ENCODE peak calls at places on chromosome 3, in six cellular contexts. M is ovary, U is PC-9, Y is Panc1, P is breast epithelium, B is ascending aorta. E is an unnamed sample.

GRCh38 chr3:117355566-117355965 is 646.0 kb downstream of the TUSC7 start:
- DNase-seq in B (no peak), Y (no peak), M (no peak), P (no peak), U (no peak), E (no peak)

GRCh38 chr3:184740509-184741258 is 28.8 kb upstream of the MAGEF1 start:
- DNase-seq in P (peak), U (peak), M (no peak), B (peak), Y (no peak), E (no peak)

GRCh38 chr3:121096968-121097367 is 189.0 kb downstream of the STXBP5L start:
- DNase-seq in Y (no peak), U (no peak), M (no peak), B (no peak), P (no peak), E (no peak)

GRCh38 chr3:58356054-58356453 is 23.4 kb downstream of the PXK start:
- DNase-seq in Y (no peak), U (no peak), M (no peak), P (no peak), B (no peak), E (no peak)

GRCh38 chr3:159749406-159749805 is 239.2 kb upstream of the IL12A start:
- DNase-seq in Y (no peak), B (no peak), P (no peak), M (no peak), U (no peak), E (no peak)

GRCh38 chr3:58529516-58530353 is 7.3 kb downstream of the ACOX2 start:
- DNase-seq in M (no peak), U (no peak), P (no peak), Y (no peak), B (no peak), E (no peak)

GRCh38 chr3:50430950-50431435 is 71.7 kb upstream of the TMEM115 start:
- DNase-seq in M (no peak), U (no peak), P (no peak), Y (no peak), B (no peak), E (no peak)

GRCh38 chr3:40096561-40097506 is 212.7 kb upstream of the EIF1B start:
- DNase-seq in Y (no peak), B (peak), M (no peak), U (no peak), P (no peak), E (no peak)

GRCh38 chr3:157088506-157089454 is 71.2 kb downstream of the CCNL1 start:
- DNase-seq in P (peak), Y (peak), M (peak), U (peak), B (peak), E (no peak)

GRCh38 chr3:36635731-36636130 is 128.6 kb downstream of the DCLK3 start:
- DNase-seq in M (no peak), P (no peak), U (no peak), Y (no peak), B (no peak), E (no peak)

GRCh38 chr3:52934626-52935530 is 37.5 kb upstream of the STIMATE start:
- DNase-seq in B (peak), U (peak), Y (peak), P (no peak), M (peak), E (no peak)

GRCh38 chr3:89173546-89173945 is 66.1 kb downstream of the EPHA3 start:
- DNase-seq in P (no peak), U (no peak), Y (no peak), B (no peak), M (no peak), E (no peak)

GRCh38 chr3:136659253-136659652 is 92.9 kb downstream of the STAG1 start:
- DNase-seq in P (no peak), M (peak), B (no peak), Y (no peak), U (no peak), E (no peak)

GRCh38 chr3:126394179-126394976 is at the start of gene CFAP100:
- DNase-seq in B (peak), U (no peak), Y (no peak), P (no peak), M (peak), E (peak)

GRCh38 chr3:114518409-114518808 is 224.6 kb downstream of the TIGIT start:
- DNase-seq in U (no peak), M (no peak), Y (no peak), B (no peak), P (no peak), E (no peak)

GRCh38 chr3:24450142-24450932 is 44.3 kb downstream of the THRB start:
- DNase-seq in M (no peak), Y (no peak), U (no peak), B (no peak), P (no peak), E (no peak)

GRCh38 chr3:39334205-39334604 is 4.7 kb downstream of the CCR8 start:
- DNase-seq in M (no peak), P (no peak), Y (no peak), B (no peak), U (no peak), E (no peak)

GRCh38 chr3:4830586-4830914 is 148.7 kb upstream of the BHLHE40 start:
- DNase-seq in B (no peak), P (no peak), M (no peak), U (no peak), Y (no peak), E (no peak)

GRCh38 chr3:141454906-141455602 is 31.8 kb upstream of the RASA2 start:
- DNase-seq in Y (peak), B (no peak), U (peak), M (no peak), P (no peak), E (no peak)

GRCh38 chr3:114709102-114709501 is 415.3 kb downstream of the TIGIT start:
- DNase-seq in B (no peak), U (no peak), Y (no peak), P (no peak), M (no peak), E (no peak)

GRCh38 chr3:71407833-71408232 is 175.7 kb downstream of the FOXP1 start:
- DNase-seq in U (no peak), M (no peak), B (no peak), P (no peak), Y (no peak), E (no peak)

GRCh38 chr3:196555295-196555694 is 13.1 kb downstream of the WDR53 start:
- DNase-seq in P (no peak), Y (no peak), M (no peak), U (no peak), B (no peak), E (no peak)

DNA sequence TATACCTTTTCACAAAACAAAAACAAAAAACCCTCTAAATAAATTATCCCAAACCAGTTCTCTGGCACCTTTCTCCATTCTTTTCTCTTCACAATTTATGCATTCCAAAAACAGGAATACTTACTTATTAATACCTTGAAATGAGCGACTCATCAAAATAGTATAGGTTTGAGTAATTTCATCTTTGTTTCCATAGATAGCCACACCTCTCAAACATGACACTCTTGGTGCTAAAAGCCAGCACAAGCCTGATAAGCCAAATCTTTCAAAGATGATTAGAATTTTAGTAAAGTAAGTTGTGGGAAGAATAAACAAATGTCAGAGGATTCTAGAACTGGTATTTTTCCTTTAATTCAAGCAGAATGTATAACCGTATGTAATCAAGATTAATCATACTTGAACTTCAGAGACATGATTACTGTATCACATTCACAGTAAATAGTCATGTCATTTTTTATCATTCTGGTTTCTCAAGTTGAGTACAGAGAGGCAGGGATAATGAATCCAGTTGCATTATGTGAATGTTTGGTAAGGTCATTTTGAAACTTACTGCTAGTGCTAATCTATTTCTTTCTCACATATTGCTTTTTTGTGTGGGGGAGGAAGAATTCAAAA is 12.1 kb upstream of the WDR5B start:
- DNase-seq in U (no peak), B (no peak), Y (no peak), M (no peak), P (no peak), E (no peak)
- H3K27ac ChIP-seq in U (peak), B (no peak), Y (no peak), M (no peak), P (no peak), E (no peak)

GRCh38 chr3:10392906-10393461 is 72.1 kb upstream of the SEC13 start:
- DNase-seq in B (no peak), Y (no peak), P (no peak), U (no peak), M (no peak), E (no peak)
- H3K27ac ChIP-seq in B (no peak), Y (no peak), P (no peak), U (no peak), M (no peak), E (no peak)

GRCh38 chr3:122564155-122564912 is at the start of the genes DTX3L and PARP9:
- DNase-seq in P (peak), Y (no peak), U (peak), B (peak), M (peak), E (peak)
- H3K27ac ChIP-seq in P (peak), Y (peak), U (peak), B (peak), M (peak), E (peak)

GRCh38 chr3:42844815-42845214 is 30.9 kb downstream of the CYP8B1 start:
- DNase-seq in P (no peak), Y (no peak), U (no peak), M (no peak), B (no peak), E (no peak)

GRCh38 chr3:42841332-42841731 is 32.1 kb downstream of the ACKR2 start:
- DNase-seq in B (no peak), P (no peak), M (no peak), Y (no peak), U (no peak), E (no peak)

GRCh38 chr3:42846682-42847522 is 28.8 kb downstream of the CYP8B1 start:
- DNase-seq in Y (no peak), U (no peak), B (no peak), P (no peak), M (no peak), E (peak)

GRCh38 chr3:42847731-42848130 is 27.9 kb downstream of the CYP8B1 start:
- DNase-seq in B (no peak), M (peak), Y (no peak), U (no peak), P (no peak), E (no peak)

GRCh38 chr3:42843730-42844713 is 31.7 kb downstream of the CYP8B1 start:
- DNase-seq in U (no peak), M (peak), B (no peak), P (no peak), Y (no peak), E (no peak)
- H3K27ac ChIP-seq in U (no peak), M (no peak), B (peak), P (peak), Y (no peak), E (no peak)

DNA sequence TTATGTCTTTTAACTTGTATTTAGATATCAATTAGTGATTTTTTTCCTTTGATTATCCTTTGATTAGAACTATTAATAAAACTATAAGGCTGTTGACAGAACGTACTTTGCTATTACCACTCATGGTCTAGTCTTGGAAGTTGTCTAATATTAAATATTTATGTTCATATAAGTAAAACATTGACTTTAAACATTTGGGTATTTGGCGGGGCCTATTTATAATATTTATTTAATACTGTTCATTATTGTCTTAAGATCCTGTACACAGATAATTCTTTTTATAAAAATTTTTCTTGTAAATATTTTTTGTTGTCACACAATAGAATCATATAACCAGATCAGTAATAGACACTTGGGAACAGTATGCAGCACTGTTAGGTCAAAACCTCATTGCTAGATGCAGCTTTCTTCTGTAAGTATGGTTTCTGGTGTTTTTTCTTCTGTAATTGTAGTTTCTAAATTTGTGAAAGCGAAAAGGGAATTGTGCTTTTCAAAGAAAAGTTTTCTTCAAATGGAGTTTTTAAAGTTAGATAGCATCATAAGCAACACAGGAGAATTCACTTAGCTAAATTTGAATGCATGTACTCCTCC is 93.4 kb downstream of the FNDC3B start:
- DNase-seq in Y (no peak), B (no peak), P (no peak), M (no peak), U (no peak), E (no peak)
- H3K27ac ChIP-seq in Y (peak), B (no peak), P (no peak), M (no peak), U (peak), E (no peak)

DNA sequence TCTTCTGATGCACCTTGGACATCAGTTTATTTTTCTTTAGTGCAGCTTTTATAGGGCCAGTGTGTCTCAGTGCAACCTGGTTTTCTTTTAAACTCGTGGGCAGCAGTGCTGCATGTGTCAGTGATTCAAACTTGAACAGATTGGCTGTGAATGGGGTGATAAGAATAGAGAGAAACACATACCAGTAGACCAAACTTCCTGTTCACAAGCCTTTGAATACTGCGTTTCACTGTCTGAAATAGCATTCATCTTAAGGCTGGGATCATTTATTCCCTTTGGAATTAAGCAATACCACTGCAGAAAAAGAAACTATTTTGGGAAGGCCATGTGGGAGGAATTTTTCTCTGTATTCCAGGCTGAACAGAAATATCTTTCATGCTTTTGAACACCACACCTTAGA is 51.7 kb downstream of the PHLDB2 start:
- DNase-seq in B (no peak), U (no peak), Y (no peak), P (no peak), M (no peak), E (no peak)
- H3K27ac ChIP-seq in B (peak), U (peak), Y (no peak), P (peak), M (no peak), E (no peak)

GRCh38 chr3:155110021-155110420 is 29.9 kb downstream of the MME start:
- DNase-seq in P (no peak), Y (no peak), B (no peak), M (no peak), U (no peak), E (no peak)

GRCh38 chr3:155112661-155113389 is 32.7 kb downstream of the MME start:
- DNase-seq in U (no peak), B (no peak), Y (no peak), P (no peak), M (no peak), E (no peak)

GRCh38 chr3:155111971-155112370 is 31.9 kb downstream of the MME start:
- DNase-seq in U (no peak), M (no peak), Y (no peak), P (no peak), B (no peak), E (no peak)

GRCh38 chr3:155106059-155106458 is 25.9 kb downstream of the MME start:
- DNase-seq in B (no peak), M (no peak), U (no peak), Y (no peak), P (no peak), E (no peak)

GRCh38 chr3:155110996-155111901 is 31.1 kb downstream of the MME start:
- DNase-seq in Y (no peak), M (no peak), B (no peak), P (no peak), U (no peak), E (no peak)
- H3K27ac ChIP-seq in Y (no peak), M (no peak), B (no peak), P (no peak), U (no peak), E (no peak)